ENCODE peak calls at places on chromosomes 2 and 18, in six cellular contexts. One of them, this sample, is unnamed.
A peak's percentile ranks its signal among the peaks of the same experiment; 100 is the strongest.

GRCh38 chr2:231394201-231395141 is 1.0 kb upstream of the B3GNT7 start:
- DNase-seq in effector memory CD4-positive, alpha-beta T cell: no peak
- DNase-seq in aorta: no peak
- DNase-seq in astrocyte: no peak
- DNase-seq in stomach: no peak
- DNase-seq in keratinocyte: no peak
- DNase-seq in this sample: peak; percentile 29

GRCh38 chr18:6561893-6562292 is 147.2 kb upstream of the L3MBTL4 start:
- DNase-seq in astrocyte: no peak
- DNase-seq in keratinocyte: no peak
- DNase-seq in stomach: no peak
- DNase-seq in aorta: no peak
- DNase-seq in effector memory CD4-positive, alpha-beta T cell: no peak
- DNase-seq in this sample: no peak

GRCh38 chr2:213688129-213688528 is 403.9 kb downstream of the SPAG16 start:
- DNase-seq in stomach: no peak
- DNase-seq in effector memory CD4-positive, alpha-beta T cell: no peak
- DNase-seq in aorta: no peak
- DNase-seq in astrocyte: no peak
- DNase-seq in keratinocyte: no peak
- DNase-seq in this sample: no peak

GRCh38 chr2:25617948-25618646 is 55.3 kb downstream of the DTNB start:
- DNase-seq in aorta: no peak
- DNase-seq in keratinocyte: no peak
- DNase-seq in astrocyte: peak; percentile 91
- DNase-seq in effector memory CD4-positive, alpha-beta T cell: no peak
- DNase-seq in stomach: no peak
- DNase-seq in this sample: no peak

GRCh38 chr2:29799628-29800027 is 121.8 kb downstream of the ALK start:
- DNase-seq in effector memory CD4-positive, alpha-beta T cell: no peak
- DNase-seq in keratinocyte: no peak
- DNase-seq in stomach: no peak
- DNase-seq in aorta: no peak
- DNase-seq in astrocyte: no peak
- DNase-seq in this sample: no peak

GRCh38 chr2:241179894-241180293 is 8.6 kb upstream of the ANO7 start:
- DNase-seq in stomach: no peak
- DNase-seq in effector memory CD4-positive, alpha-beta T cell: no peak
- DNase-seq in keratinocyte: no peak
- DNase-seq in aorta: no peak
- DNase-seq in astrocyte: no peak
- DNase-seq in this sample: no peak

GRCh38 chr2:239499989-239500914 is 99.4 kb upstream of the HDAC4 start:
- DNase-seq in astrocyte: peak; percentile 18
- DNase-seq in effector memory CD4-positive, alpha-beta T cell: no peak
- DNase-seq in stomach: no peak
- DNase-seq in aorta: no peak
- DNase-seq in keratinocyte: no peak
- DNase-seq in this sample: no peak

GRCh38 chr2:121650554-121650930 is 1.3 kb upstream of the CLASP1 start:
- DNase-seq in keratinocyte: no peak
- DNase-seq in astrocyte: peak; percentile 19
- DNase-seq in aorta: no peak
- DNase-seq in effector memory CD4-positive, alpha-beta T cell: no peak
- DNase-seq in stomach: no peak
- DNase-seq in this sample: peak; percentile 5

GRCh38 chr2:46815121-46815802 is 100.3 kb downstream of the MCFD2 start:
- DNase-seq in effector memory CD4-positive, alpha-beta T cell: no peak
- DNase-seq in stomach: no peak
- DNase-seq in astrocyte: no peak
- DNase-seq in keratinocyte: no peak
- DNase-seq in aorta: no peak
- DNase-seq in this sample: no peak

GRCh38 chr2:219448099-219448775 is 13.6 kb downstream of the SPEG start:
- DNase-seq in aorta: no peak
- DNase-seq in effector memory CD4-positive, alpha-beta T cell: no peak
- DNase-seq in astrocyte: no peak
- DNase-seq in keratinocyte: no peak
- DNase-seq in stomach: no peak
- DNase-seq in this sample: no peak

GRCh38 chr2:185044323-185044874 is 446.1 kb downstream of the ZNF804A start:
- DNase-seq in astrocyte: no peak
- DNase-seq in aorta: no peak
- DNase-seq in effector memory CD4-positive, alpha-beta T cell: no peak
- DNase-seq in keratinocyte: no peak
- DNase-seq in stomach: no peak
- DNase-seq in this sample: no peak

GRCh38 chr2:30934071-30934470 is 126.8 kb upstream of the CAPN13 start:
- DNase-seq in effector memory CD4-positive, alpha-beta T cell: no peak
- DNase-seq in stomach: no peak
- DNase-seq in astrocyte: no peak
- DNase-seq in keratinocyte: no peak
- DNase-seq in aorta: no peak
- DNase-seq in this sample: no peak

GRCh38 chr18:62458346-62458745 is 64.5 kb upstream of the ZCCHC2 start:
- DNase-seq in stomach: no peak
- DNase-seq in astrocyte: no peak
- DNase-seq in aorta: no peak
- DNase-seq in keratinocyte: no peak
- DNase-seq in effector memory CD4-positive, alpha-beta T cell: no peak
- DNase-seq in this sample: no peak

GRCh38 chr18:470661-471501 is 29.6 kb downstream of the COLEC12 start:
- DNase-seq in astrocyte: peak; percentile 59
- DNase-seq in aorta: no peak
- DNase-seq in keratinocyte: no peak
- DNase-seq in stomach: no peak
- DNase-seq in effector memory CD4-positive, alpha-beta T cell: no peak
- DNase-seq in this sample: no peak

GRCh38 chr2:158486150-158486969 is 29.6 kb downstream of the PKP4 start:
- DNase-seq in astrocyte: no peak
- DNase-seq in stomach: no peak
- DNase-seq in effector memory CD4-positive, alpha-beta T cell: no peak
- DNase-seq in keratinocyte: no peak
- DNase-seq in aorta: no peak
- DNase-seq in this sample: no peak

GRCh38 chr2:241467777-241468570 is 40.4 kb downstream of the STK25 start:
- DNase-seq in stomach: no peak
- DNase-seq in astrocyte: no peak
- DNase-seq in effector memory CD4-positive, alpha-beta T cell: no peak
- DNase-seq in keratinocyte: no peak
- DNase-seq in aorta: peak; percentile 68
- DNase-seq in this sample: no peak

GRCh38 chr18:47422524-47422923 is 171.1 kb upstream of the SKOR2 start:
- DNase-seq in astrocyte: no peak
- DNase-seq in keratinocyte: no peak
- DNase-seq in aorta: no peak
- DNase-seq in effector memory CD4-positive, alpha-beta T cell: no peak
- DNase-seq in stomach: no peak
- DNase-seq in this sample: no peak

GRCh38 chr2:10354399-10354798 is 51.7 kb downstream of the HPCAL1 start:
- DNase-seq in stomach: no peak
- DNase-seq in aorta: peak; percentile 36
- DNase-seq in keratinocyte: no peak
- DNase-seq in astrocyte: no peak
- DNase-seq in effector memory CD4-positive, alpha-beta T cell: no peak
- DNase-seq in this sample: no peak

GRCh38 chr2:58350484-58350883 is 109.4 kb upstream of the FANCL start:
- DNase-seq in stomach: no peak
- DNase-seq in aorta: no peak
- DNase-seq in keratinocyte: no peak
- DNase-seq in astrocyte: no peak
- DNase-seq in effector memory CD4-positive, alpha-beta T cell: no peak
- DNase-seq in this sample: no peak

GRCh38 chr2:10239561-10239967 is 63.1 kb upstream of the HPCAL1 start:
- DNase-seq in stomach: no peak
- DNase-seq in astrocyte: no peak
- DNase-seq in aorta: peak; percentile 48
- DNase-seq in effector memory CD4-positive, alpha-beta T cell: no peak
- DNase-seq in keratinocyte: no peak
- DNase-seq in this sample: no peak

GRCh38 chr2:72148391-72148974 is 821 bp upstream of the CYP26B1 start:
- DNase-seq in keratinocyte: no peak
- DNase-seq in astrocyte: no peak
- DNase-seq in aorta: peak; percentile 73
- DNase-seq in stomach: peak; percentile 25
- DNase-seq in effector memory CD4-positive, alpha-beta T cell: no peak
- DNase-seq in this sample: no peak

GRCh38 chr2:106094101-106094860 is 99.8 kb downstream of the UXS1 start:
- DNase-seq in stomach: no peak
- DNase-seq in astrocyte: no peak
- DNase-seq in aorta: no peak
- DNase-seq in keratinocyte: no peak
- DNase-seq in effector memory CD4-positive, alpha-beta T cell: peak; percentile 45
- DNase-seq in this sample: peak; percentile 30

GRCh38 chr2:235847576-235847975 is 320.6 kb downstream of the GBX2 start:
- DNase-seq in aorta: no peak
- DNase-seq in effector memory CD4-positive, alpha-beta T cell: no peak
- DNase-seq in astrocyte: no peak
- DNase-seq in keratinocyte: no peak
- DNase-seq in stomach: no peak
- DNase-seq in this sample: no peak

GRCh38 chr18:61883547-61883946 is 9.3 kb downstream of the RNF152 start:
- DNase-seq in astrocyte: no peak
- DNase-seq in keratinocyte: no peak
- DNase-seq in aorta: no peak
- DNase-seq in stomach: no peak
- DNase-seq in effector memory CD4-positive, alpha-beta T cell: no peak
- DNase-seq in this sample: no peak

GRCh38 chr2:7097353-7097895 is 180.2 kb downstream of the RNF144A start:
- DNase-seq in astrocyte: peak; percentile 8
- DNase-seq in aorta: peak; percentile 93
- DNase-seq in keratinocyte: no peak
- DNase-seq in effector memory CD4-positive, alpha-beta T cell: peak; percentile 44
- DNase-seq in stomach: peak; percentile 75
- DNase-seq in this sample: peak; percentile 59

GRCh38 chr18:6058941-6059340 is 163.6 kb upstream of the TMEM200C start:
- DNase-seq in stomach: no peak
- DNase-seq in astrocyte: peak; percentile 89
- DNase-seq in aorta: no peak
- DNase-seq in effector memory CD4-positive, alpha-beta T cell: no peak
- DNase-seq in keratinocyte: no peak
- DNase-seq in this sample: no peak

GRCh38 chr2:1979101-1979500 is 234.8 kb upstream of the PXDN start:
- DNase-seq in keratinocyte: no peak
- DNase-seq in stomach: no peak
- DNase-seq in effector memory CD4-positive, alpha-beta T cell: no peak
- DNase-seq in aorta: no peak
- DNase-seq in astrocyte: no peak
- DNase-seq in this sample: no peak

GRCh38 chr2:149365826-149366583 is 35.6 kb downstream of the LYPD6 start:
- DNase-seq in astrocyte: peak; percentile 79
- DNase-seq in effector memory CD4-positive, alpha-beta T cell: no peak
- DNase-seq in keratinocyte: peak; percentile 64
- DNase-seq in aorta: no peak
- DNase-seq in stomach: peak; percentile 83
- DNase-seq in this sample: peak; percentile 30

GRCh38 chr18:55672574-55673361 is 84.8 kb upstream of the TCF4 start:
- DNase-seq in keratinocyte: no peak
- DNase-seq in astrocyte: no peak
- DNase-seq in aorta: no peak
- DNase-seq in stomach: no peak
- DNase-seq in effector memory CD4-positive, alpha-beta T cell: no peak
- DNase-seq in this sample: no peak

GRCh38 chr2:170206805-170207407 is 29.0 kb downstream of the MYO3B start:
- DNase-seq in effector memory CD4-positive, alpha-beta T cell: no peak
- DNase-seq in astrocyte: no peak
- DNase-seq in stomach: no peak
- DNase-seq in keratinocyte: no peak
- DNase-seq in aorta: no peak
- DNase-seq in this sample: no peak
- H3K9me3 ChIP-seq in effector memory CD4-positive, alpha-beta T cell: no peaks in the 10 kb centered on the region
- H3K9me3 ChIP-seq in astrocyte: no peaks in the 10 kb centered on the region
- H3K9me3 ChIP-seq in stomach: peaks cover 14% of the 10 kb centered on the region
- H3K9me3 ChIP-seq in keratinocyte: peaks cover 2% of the 10 kb centered on the region
- H3K9me3 ChIP-seq in aorta: no peaks in the 10 kb centered on the region
- H3K9me3 ChIP-seq in this sample: peaks cover 1% of the 10 kb centered on the region

GRCh38 chr2:42048318-42049251 is 764 bp downstream of the PKDCC start:
- DNase-seq in astrocyte: no peak
- DNase-seq in effector memory CD4-positive, alpha-beta T cell: no peak
- DNase-seq in stomach: peak; percentile 29
- DNase-seq in aorta: no peak
- DNase-seq in keratinocyte: no peak
- DNase-seq in this sample: no peak
- H3K4me1 ChIP-seq in astrocyte: peaks cover 33% of the 10 kb centered on the region
- H3K4me1 ChIP-seq in effector memory CD4-positive, alpha-beta T cell: peaks cover 8% of the 10 kb centered on the region
- H3K4me1 ChIP-seq in stomach: peaks cover 72% of the 10 kb centered on the region
- H3K4me1 ChIP-seq in aorta: peaks cover 7% of the 10 kb centered on the region
- H3K4me1 ChIP-seq in keratinocyte: no peaks in the 10 kb centered on the region
- H3K4me1 ChIP-seq in this sample: peaks cover under 1% of the 10 kb centered on the region

GRCh38 chr18:43720036-43720435 is 442.7 kb upstream of the SYT4 start:
- DNase-seq in aorta: no peak
- DNase-seq in effector memory CD4-positive, alpha-beta T cell: no peak
- DNase-seq in astrocyte: peak; percentile 3
- DNase-seq in keratinocyte: no peak
- DNase-seq in stomach: no peak
- DNase-seq in this sample: no peak
- H3K9me3 ChIP-seq in aorta: peaks cover 2% of the 10 kb centered on the region
- H3K9me3 ChIP-seq in effector memory CD4-positive, alpha-beta T cell: no peaks in the 10 kb centered on the region
- H3K9me3 ChIP-seq in astrocyte: no peaks in the 10 kb centered on the region
- H3K9me3 ChIP-seq in keratinocyte: no peaks in the 10 kb centered on the region
- H3K9me3 ChIP-seq in stomach: peaks cover 14% of the 10 kb centered on the region
- H3K9me3 ChIP-seq in this sample: no peaks in the 10 kb centered on the region

GRCh38 chr2:85409719-85410583 is at the start of gene CAPG:
- DNase-seq in astrocyte: no peak
- DNase-seq in keratinocyte: no peak
- DNase-seq in stomach: peak; percentile 78
- DNase-seq in effector memory CD4-positive, alpha-beta T cell: peak; percentile 14
- DNase-seq in aorta: peak; percentile 84
- DNase-seq in this sample: peak; percentile 88
- H3K4me1 ChIP-seq in astrocyte: peaks cover 24% of the 10 kb centered on the region
- H3K4me1 ChIP-seq in keratinocyte: peaks cover 31% of the 10 kb centered on the region
- H3K4me1 ChIP-seq in stomach: peaks cover 89% of the 10 kb centered on the region
- H3K4me1 ChIP-seq in effector memory CD4-positive, alpha-beta T cell: peaks cover 33% of the 10 kb centered on the region
- H3K4me1 ChIP-seq in aorta: no peaks in the 10 kb centered on the region
- H3K4me1 ChIP-seq in this sample: peaks cover 3% of the 10 kb centered on the region

GRCh38 chr2:101905746-101906336 is 85.9 kb upstream of the IL1R2 start:
- DNase-seq in keratinocyte: no peak
- DNase-seq in stomach: no peak
- DNase-seq in astrocyte: no peak
- DNase-seq in aorta: no peak
- DNase-seq in effector memory CD4-positive, alpha-beta T cell: no peak
- DNase-seq in this sample: no peak

GRCh38 chr2:101912545-101912944 is 79.2 kb upstream of the IL1R2 start:
- DNase-seq in keratinocyte: no peak
- DNase-seq in astrocyte: no peak
- DNase-seq in effector memory CD4-positive, alpha-beta T cell: no peak
- DNase-seq in stomach: no peak
- DNase-seq in aorta: no peak
- DNase-seq in this sample: no peak

GRCh38 chr2:101909760-101910159 is 82.0 kb upstream of the IL1R2 start:
- DNase-seq in aorta: no peak
- DNase-seq in astrocyte: no peak
- DNase-seq in effector memory CD4-positive, alpha-beta T cell: no peak
- DNase-seq in keratinocyte: no peak
- DNase-seq in stomach: no peak
- DNase-seq in this sample: no peak
- H3K9me3 ChIP-seq in aorta: peaks cover 6% of the 10 kb centered on the region
- H3K9me3 ChIP-seq in astrocyte: no peaks in the 10 kb centered on the region
- H3K9me3 ChIP-seq in effector memory CD4-positive, alpha-beta T cell: peaks cover 6% of the 10 kb centered on the region
- H3K9me3 ChIP-seq in keratinocyte: peaks cover 5% of the 10 kb centered on the region
- H3K9me3 ChIP-seq in stomach: peaks cover 49% of the 10 kb centered on the region
- H3K9me3 ChIP-seq in this sample: no peaks in the 10 kb centered on the region